ENCODE peak calls at places on chromosome 1, in four cellular contexts. Y, O, Z and L are unnamed samples.

GRCh38 chr1:53288247-53289049 is 39.4 kb downstream of the LRP8 start:
- DNase-seq in Y (no peak), O (no peak), Z (no peak), L (no peak)

GRCh38 chr1:47970882-47971281 is 26.3 kb downstream of the TRABD2B start:
- DNase-seq in Y (no peak), O (no peak), Z (no peak), L (no peak)

GRCh38 chr1:171988243-171988642 is 146.9 kb downstream of the DNM3 start:
- DNase-seq in Y (no peak), O (no peak), Z (no peak), L (no peak)

GRCh38 chr1:26015358-26015757 is 6.2 kb upstream of the EXTL1 start:
- DNase-seq in Y (peak), O (peak), Z (peak), L (peak)

GRCh38 chr1:93672477-93673158 is 9.0 kb downstream of the BCAR3 start:
- DNase-seq in Y (no peak), O (no peak), Z (no peak), L (peak)

GRCh38 chr1:154420172-154420571 is 15.0 kb downstream of the IL6R start:
- DNase-seq in Y (peak), O (peak), Z (peak), L (peak)

GRCh38 chr1:226590626-226591025 is 42.1 kb downstream of the STUM start:
- DNase-seq in Y (no peak), O (no peak), Z (peak), L (no peak)

GRCh38 chr1:38579056-38579455 is 280.5 kb downstream of the RRAGC start:
- DNase-seq in Y (no peak), O (no peak), Z (no peak), L (peak)

GRCh38 chr1:39214998-39215873 is 10.7 kb downstream of the MACF1 start:
- DNase-seq in Y (no peak), O (peak), Z (peak), L (no peak)

GRCh38 chr1:238340989-238341388 is 450.3 kb upstream of the ZP4 start:
- DNase-seq in Y (no peak), O (no peak), Z (no peak), L (no peak)

GRCh38 chr1:46369542-46370213 is 24.4 kb upstream of the FAAH start:
- DNase-seq in Y (no peak), O (no peak), Z (no peak), L (no peak)

GRCh38 chr1:68339505-68339904 is 107.2 kb upstream of the WLS start:
- DNase-seq in Y (no peak), O (no peak), Z (no peak), L (no peak)

GRCh38 chr1:183139281-183139942 is 46.7 kb upstream of the LAMC2 start:
- DNase-seq in Y (no peak), O (no peak), Z (no peak), L (no peak)

GRCh38 chr1:85201340-85202091 is 700 bp upstream of the SYDE2 start:
- DNase-seq in Y (peak), O (peak), Z (peak), L (peak)

GRCh38 chr1:51347398-51348146 is 17.2 kb upstream of the TTC39A start:
- DNase-seq in Y (no peak), O (no peak), Z (no peak), L (no peak)

GRCh38 chr1:40530735-40531380 is 579 bp upstream of the ZNF684 start:
- DNase-seq in Y (peak), O (no peak), Z (no peak), L (no peak)

GRCh38 chr1:157580179-157580827 is 17.6 kb downstream of the FCRL4 start:
- DNase-seq in Y (peak), O (peak), Z (no peak), L (peak)

GRCh38 chr1:91278754-91279153 is 125.9 kb downstream of the HFM1 start:
- DNase-seq in Y (no peak), O (no peak), Z (no peak), L (no peak)

GRCh38 chr1:159653201-159653600 is 61.2 kb downstream of the CRP start:
- DNase-seq in Y (no peak), O (no peak), Z (no peak), L (no peak)

GRCh38 chr1:78651247-78651646 is 1.6 kb downstream of the IFI44 start:
- DNase-seq in Y (no peak), O (no peak), Z (peak), L (no peak)

GRCh38 chr1:245987577-245987976 is 519.5 kb downstream of the SMYD3 start:
- DNase-seq in Y (no peak), O (no peak), Z (no peak), L (no peak)

GRCh38 chr1:172717722-172718455 is 59.0 kb downstream of the FASLG start:
- DNase-seq in Y (no peak), O (no peak), Z (no peak), L (no peak)

GRCh38 chr1:10504259-10504658 is 29.5 kb downstream of the PEX14 start:
- DNase-seq in Y (no peak), O (no peak), Z (no peak), L (no peak)

GRCh38 chr1:89844236-89844807 is 23.5 kb downstream of the LRRC8D start:
- DNase-seq in Y (no peak), O (no peak), Z (no peak), L (no peak)

GRCh38 chr1:65020774-65021173 is 54.4 kb upstream of the JAK1 start:
- DNase-seq in Y (no peak), O (no peak), Z (no peak), L (no peak)

GRCh38 chr1:31479801-31480200 is 66.8 kb downstream of the SERINC2 start:
- DNase-seq in Y (no peak), O (no peak), Z (no peak), L (no peak)

GRCh38 chr1:67557731-67558448 is 127.1 kb upstream of the GADD45A start:
- DNase-seq in Y (no peak), O (no peak), Z (no peak), L (no peak)

GRCh38 chr1:38029081-38029681 is 16.6 kb downstream of the UTP11 start:
- DNase-seq in Y (peak), O (no peak), Z (no peak), L (no peak)

GRCh38 chr1:246306415-246307037 is 200.6 kb downstream of the SMYD3 start:
- DNase-seq in Y (no peak), O (no peak), Z (no peak), L (no peak)

GRCh38 chr1:204102719-204103118 is 29.8 kb downstream of the SOX13 start:
- DNase-seq in Y (no peak), O (no peak), Z (no peak), L (no peak)

GRCh38 chr1:211613108-211613947 is 34.4 kb upstream of the SLC30A1 start:
- DNase-seq in Y (peak), O (peak), Z (peak), L (peak)

GRCh38 chr1:54487571-54488050 is 60.4 kb upstream of the ACOT11 start:
- DNase-seq in Y (peak), O (no peak), Z (peak), L (peak)

GRCh38 chr1:36807262-36807661 is 227.1 kb downstream of the GRIK3 start:
- DNase-seq in Y (no peak), O (no peak), Z (peak), L (no peak)

GRCh38 chr1:210686841-210687240 is 358.1 kb downstream of the HHAT start:
- DNase-seq in Y (no peak), O (no peak), Z (no peak), L (no peak)

GRCh38 chr1:214044438-214045214 is 56.9 kb downstream of the PROX1 start:
- DNase-seq in Y (peak), O (no peak), Z (no peak), L (no peak)

GRCh38 chr1:31943546-31944184 is 5.5 kb upstream of the PTP4A2 start:
- DNase-seq in Y (no peak), O (no peak), Z (no peak), L (no peak)

DNA sequence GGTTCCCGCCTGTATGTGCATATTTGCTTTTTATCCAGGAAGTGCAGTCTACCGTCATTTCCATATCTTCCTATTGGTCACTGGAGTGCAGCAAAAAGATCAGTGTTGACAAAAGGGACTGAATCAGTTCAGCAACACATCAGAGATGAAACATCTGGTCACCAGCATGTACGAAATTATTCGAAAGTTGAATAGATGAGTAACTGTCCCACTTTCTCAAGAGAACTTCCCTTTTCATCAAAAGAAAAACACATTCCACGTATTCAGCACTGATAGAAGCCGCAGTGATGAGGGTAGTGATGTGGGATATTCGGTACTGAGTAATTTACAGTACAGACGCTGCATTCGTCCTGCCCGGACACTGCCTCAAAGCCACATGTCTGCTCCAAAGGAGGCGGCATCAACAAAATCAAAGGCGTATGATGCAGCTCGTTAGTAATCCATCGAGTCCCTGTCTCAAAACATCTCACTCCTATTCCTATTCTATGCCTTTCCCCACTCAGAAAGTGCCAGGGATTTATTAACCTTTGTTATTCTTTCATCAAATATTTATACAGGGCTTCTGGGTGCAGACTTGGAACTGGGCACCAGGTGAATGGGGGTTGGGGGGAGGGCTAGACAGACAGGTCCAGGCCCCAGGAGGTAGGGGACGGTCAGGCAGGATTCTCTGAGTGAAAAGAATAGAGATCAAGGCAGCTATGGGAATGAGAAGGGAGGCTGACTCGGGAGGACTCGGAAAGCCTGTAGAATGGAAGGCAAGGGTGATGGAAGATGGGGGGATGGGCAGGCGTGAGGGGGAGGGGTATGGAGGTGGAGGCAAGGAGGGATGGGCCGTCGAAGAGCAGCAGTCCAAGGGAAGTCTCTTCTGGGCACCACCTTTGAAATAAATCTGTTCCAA is 79.5 kb upstream of the SLC45A1 start:
- DNase-seq in Y (no peak), O (no peak), Z (peak), L (no peak)
- TF ChIP-seq POLR2A in Y (no peak), O (no peak), Z (no peak), L (no peak)

GRCh38 chr1:111660204-111661150 is 40.9 kb downstream of the RAP1A start:
- DNase-seq in Y (no peak), O (no peak), Z (no peak), L (no peak)
- H3K4me3 ChIP-seq in Y (no peak), O (no peak), Z (no peak), L (no peak)

GRCh38 chr1:62011007-62011406 is 183.6 kb upstream of the L1TD1 start:
- DNase-seq in Y (no peak), O (no peak), Z (no peak), L (no peak)
- TF ChIP-seq CTCF in Y (no peak), O (no peak), Z (no peak), L (no peak)

DNA sequence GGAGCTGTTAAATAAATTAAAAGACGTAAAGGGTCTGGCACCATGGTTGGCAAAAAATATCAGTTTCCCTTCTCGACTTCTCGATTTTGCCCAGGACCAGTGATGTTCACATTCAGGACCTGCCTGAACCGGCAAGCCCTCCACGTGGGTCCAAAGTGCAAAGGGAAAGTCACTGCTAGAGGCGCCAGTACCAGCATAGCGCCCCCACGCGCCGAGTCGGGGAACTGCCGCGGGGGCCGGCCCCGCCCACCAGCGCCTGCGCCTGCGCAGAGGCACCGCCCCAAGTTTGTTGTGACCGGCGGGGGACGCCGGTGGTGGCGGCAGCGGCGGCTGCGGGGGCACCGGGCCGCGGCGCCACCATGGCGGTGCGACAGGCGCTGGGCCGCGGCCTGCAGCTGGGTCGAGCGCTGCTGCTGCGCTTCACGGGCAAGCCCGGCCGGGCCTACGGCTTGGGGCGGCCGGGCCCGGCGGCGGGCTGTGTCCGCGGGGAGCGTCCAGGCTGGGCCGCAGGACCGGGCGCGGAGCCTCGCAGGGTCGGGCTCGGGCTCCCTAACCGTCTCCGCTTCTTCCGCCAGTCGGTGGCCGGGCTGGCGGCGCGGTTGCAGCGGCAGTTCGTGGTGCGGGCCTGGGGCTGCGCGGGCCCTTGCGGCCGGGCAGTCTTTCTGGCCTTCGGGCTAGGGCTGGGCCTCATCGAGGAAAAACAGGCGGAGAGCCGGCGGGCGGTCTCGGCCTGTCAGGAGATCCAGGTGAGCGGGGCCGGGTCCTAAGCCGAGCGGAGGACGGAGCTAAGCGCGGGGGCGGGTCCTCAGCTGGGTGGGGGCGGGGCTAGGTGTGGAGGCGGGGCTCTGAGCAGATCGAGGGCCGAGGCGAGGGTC is at the start of gene PINK1:
- DNase-seq in Y (peak), O (peak), Z (peak), L (peak)
- TF ChIP-seq POLR2A in Y (peak), O (peak), Z (peak), L (no peak)

GRCh38 chr1:2392686-2393085 is 1.0 kb downstream of the RER1 start:
- DNase-seq in Y (peak), O (no peak), Z (no peak), L (no peak)
- H3K4me3 ChIP-seq in Y (no peak), O (peak), Z (peak), L (no peak)